ENCODE peak calls at places on chromosomes 13 and 19, in seven cellular contexts. E, D, C, K, B, A and Q are unnamed samples.

GRCh38 chr19:16373539-16373938 is 48.9 kb downstream of the KLF2 start:
- DNase-seq in A (no peak), B (no peak), E (peak; percentile 57), K (no peak), C (no peak), D (no peak), Q (no peak)

GRCh38 chr13:41613984-41614581 is 156.7 kb downstream of the RGCC start:
- DNase-seq in E (peak; percentile 90), C (no peak), A (no peak), D (no peak), B (peak; percentile 35), K (peak; percentile 80), Q (no peak)

GRCh38 chr13:28501547-28501946 is 6.6 kb upstream of the FLT1 start:
- DNase-seq in B (no peak), D (no peak), E (no peak), K (no peak), C (no peak), A (no peak), Q (no peak)

GRCh38 chr19:9323919-9324583 is at the start of gene ZNF559:
- DNase-seq in B (peak; percentile 96), C (peak; percentile 97), D (peak; percentile 94), E (peak; percentile 90), K (peak; percentile 93), A (peak; percentile 94), Q (peak; percentile 81)

GRCh38 chr13:75704942-75705320 is 68.8 kb downstream of the LMO7 start:
- DNase-seq in A (peak; percentile 64), E (no peak), K (no peak), B (peak; percentile 74), D (peak; percentile 77), C (no peak), Q (no peak)

GRCh38 chr13:109715902-109716301 is 70.5 kb downstream of the IRS2 start:
- DNase-seq in A (peak; percentile 43), C (no peak), D (no peak), K (no peak), E (no peak), B (peak; percentile 13), Q (no peak)

GRCh38 chr13:29591310-29591709 is 4.2 kb downstream of the SLC7A1 start:
- DNase-seq in C (no peak), A (no peak), D (no peak), K (no peak), B (no peak), E (no peak), Q (no peak)

GRCh38 chr13:106242554-106242953 is 292.9 kb downstream of the EFNB2 start:
- DNase-seq in D (no peak), A (no peak), E (no peak), K (no peak), C (no peak), B (no peak), Q (no peak)

GRCh38 chr13:38590796-38591507 is 95.9 kb upstream of the FREM2 start:
- DNase-seq in B (no peak), E (no peak), K (no peak), D (peak; percentile 56), C (no peak), A (no peak), Q (no peak)

GRCh38 chr13:79457948-79458347 is 23.0 kb upstream of the NDFIP2 start:
- DNase-seq in A (no peak), E (peak; percentile 36), K (no peak), D (no peak), C (no peak), B (peak; percentile 48), Q (no peak)

GRCh38 chr13:73365681-73366080 is 306.9 kb downstream of the KLF5 start:
- DNase-seq in D (no peak), B (peak; percentile 59), A (no peak), E (no peak), K (no peak), C (no peak), Q (no peak)

GRCh38 chr13:73366241-73366640 is 307.4 kb downstream of the KLF5 start:
- DNase-seq in C (no peak), A (no peak), B (peak; percentile 22), D (no peak), K (no peak), E (no peak), Q (no peak)

GRCh38 chr13:73367886-73368285 is 309.1 kb downstream of the KLF5 start:
- DNase-seq in K (no peak), D (no peak), B (no peak), A (no peak), E (no peak), C (no peak), Q (no peak)

GRCh38 chr13:73364706-73365105 is 305.9 kb downstream of the KLF5 start:
- DNase-seq in D (no peak), E (no peak), B (no peak), K (no peak), C (no peak), A (peak; percentile 1), Q (no peak)

GRCh38 chr13:73365240-73365639 is 306.4 kb downstream of the KLF5 start:
- DNase-seq in K (no peak), C (no peak), E (no peak), B (peak; percentile 17), A (peak; percentile 71), D (no peak), Q (no peak)
- H3K27ac ChIP-seq in K (no peak overlapping the region), C (no peak overlapping the region), E (no peak overlapping the region), B (peak overlapping the region; percentile 87), A (peak overlapping the region; percentile 74), D (peak overlapping the region; percentile 5), Q (no peak overlapping the region)

GRCh38 chr13:31987071-31987470 is 44.5 kb upstream of the FRY start:
- DNase-seq in K (no peak), A (no peak), C (no peak), D (no peak), E (no peak), B (no peak), Q (no peak)

GRCh38 chr13:31978021-31978420 is 53.6 kb upstream of the FRY start:
- DNase-seq in B (peak; percentile 25), K (no peak), D (no peak), C (no peak), A (no peak), E (no peak), Q (no peak)

GRCh38 chr13:31982124-31982523 is 49.5 kb upstream of the FRY start:
- DNase-seq in B (no peak), K (no peak), D (no peak), E (no peak), C (no peak), A (no peak), Q (no peak)

GRCh38 chr13:31980842-31981241 is 50.7 kb upstream of the FRY start:
- DNase-seq in B (peak; percentile 46), A (no peak), D (no peak), K (no peak), C (no peak), E (no peak), Q (no peak)

DNA sequence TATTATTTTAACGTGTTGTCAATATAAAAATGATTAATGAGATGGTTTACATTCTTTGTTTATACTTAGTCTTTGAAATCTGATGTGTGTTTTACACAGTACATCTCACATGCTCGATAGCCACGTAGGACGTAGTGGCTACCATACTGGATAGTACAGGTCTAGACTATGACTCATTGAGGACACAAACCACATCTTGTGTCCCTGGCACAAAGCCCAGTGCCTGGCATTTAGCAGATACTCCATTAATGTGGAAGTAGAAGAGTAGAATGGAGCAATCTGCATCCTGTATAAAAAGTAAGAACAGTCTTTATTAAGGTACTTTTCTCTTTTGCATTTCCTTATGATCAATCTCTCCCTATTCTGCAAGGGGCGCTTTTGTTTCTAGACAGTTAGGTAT is 49.0 kb upstream of the FRY start:
- DNase-seq in K (peak; percentile 57), D (peak; percentile 87), B (peak; percentile 89), C (no peak), E (peak; percentile 73), A (peak; percentile 76), Q (no peak)
- H3K27ac ChIP-seq in K (no peak overlapping the region), D (no peak overlapping the region), B (no peak overlapping the region), C (no peak overlapping the region), E (no peak overlapping the region), A (no peak overlapping the region), Q (no peak overlapping the region)

DNA sequence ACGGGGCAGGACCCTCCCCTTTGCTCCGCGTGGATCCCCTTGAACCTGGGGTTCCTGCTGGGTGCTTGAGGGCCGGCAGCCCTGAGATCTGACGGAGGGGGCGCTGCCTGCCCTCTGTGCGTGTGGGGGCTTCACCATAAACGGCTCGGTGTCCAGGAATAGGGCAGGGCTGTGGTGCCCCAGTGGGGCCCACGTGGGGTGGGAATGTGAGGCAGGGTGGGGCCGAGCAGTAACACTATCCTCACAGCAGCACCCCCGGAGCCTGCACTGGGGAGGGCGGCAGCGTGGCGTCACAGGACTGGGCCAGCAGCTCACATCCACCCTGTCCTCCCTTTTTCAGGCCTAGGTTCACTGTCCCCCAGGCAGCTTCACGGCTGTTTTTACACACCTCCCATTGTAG is 38.0 kb downstream of the GAS6 start:
- DNase-seq in D (no peak), A (no peak), E (no peak), C (no peak), K (no peak), B (no peak), Q (no peak)
- H3K27ac ChIP-seq in D (no peak overlapping the region), A (no peak overlapping the region), E (peak overlapping the region; percentile 11), C (no peak overlapping the region), K (no peak overlapping the region), B (no peak overlapping the region), Q (no peak overlapping the region)

GRCh38 chr19:4449022-4449825 is 8.4 kb downstream of the UBXN6 start:
- DNase-seq in C (no peak), D (no peak), B (no peak), E (no peak), K (peak; percentile 76), A (no peak), Q (peak; percentile 25)

GRCh38 chr19:4446801-4447200 is 10.8 kb downstream of the UBXN6 start:
- DNase-seq in C (no peak), E (no peak), D (no peak), B (no peak), K (no peak), A (no peak), Q (no peak)

GRCh38 chr19:4447327-4448146 is 10.1 kb downstream of the UBXN6 start:
- DNase-seq in B (no peak), K (no peak), C (no peak), A (no peak), E (no peak), D (no peak), Q (no peak)

GRCh38 chr19:4449826-4450075 is 7.8 kb downstream of the UBXN6 start:
- DNase-seq in D (no peak), B (no peak), K (no peak), C (no peak), E (no peak), A (no peak), Q (no peak)

DNA sequence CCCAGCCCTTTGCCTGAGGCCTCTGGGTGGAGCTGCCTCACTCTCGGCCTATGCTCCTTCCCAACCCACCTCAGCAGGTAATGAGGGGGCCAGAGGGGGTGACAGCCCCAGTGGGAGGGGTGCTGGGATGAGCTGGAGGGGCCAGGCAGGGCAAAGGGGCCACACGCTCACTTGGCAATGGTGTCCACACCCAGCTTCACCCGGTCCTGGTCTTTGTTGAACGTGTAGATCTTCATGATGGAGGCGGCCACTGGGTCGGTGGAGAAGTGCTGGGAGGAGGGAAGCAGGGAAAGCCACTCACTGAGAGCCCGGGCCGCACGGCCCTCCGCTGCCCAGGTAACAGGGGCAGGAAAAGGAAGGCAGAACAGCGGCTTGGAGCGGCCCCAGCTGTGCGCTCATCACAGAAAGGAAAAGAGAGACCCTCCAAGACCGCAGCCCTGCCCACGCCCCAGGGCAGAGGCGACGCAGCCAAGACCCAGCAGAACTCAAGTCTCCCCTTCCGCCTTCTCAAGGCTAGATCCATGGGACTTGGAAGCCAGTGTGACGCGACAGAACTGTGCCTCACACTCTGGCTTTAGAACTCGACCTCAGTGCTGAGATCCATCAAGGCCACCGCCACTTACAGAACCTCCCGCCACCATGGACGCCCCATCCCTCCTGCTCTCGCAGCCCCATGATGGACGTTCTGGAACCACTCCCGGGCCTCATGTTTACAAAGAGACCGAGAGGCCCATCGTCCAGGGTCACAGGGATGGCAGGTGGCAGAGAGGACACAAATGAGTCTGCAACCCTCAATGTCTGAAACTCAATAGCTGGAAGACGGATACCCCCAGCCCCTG is 9.2 kb downstream of the UBXN6 start:
- DNase-seq in A (no peak), E (no peak), B (no peak), K (no peak), D (no peak), C (no peak), Q (no peak)
- H3K27ac ChIP-seq in A (no peak overlapping the region), E (no peak overlapping the region), B (no peak overlapping the region), K (no peak overlapping the region), D (no peak overlapping the region), C (no peak overlapping the region), Q (peak overlapping the region; percentile 84)